ENCODE peak calls at places on chromosome 11, in five cellular contexts. Y is psoas muscle, Q is mammary epithelial cell, J is GM12865, B is A549. Z is an unnamed sample.

GRCh38 chr11:133833899-133834296 is 11.4 kb downstream of the SPATA19 start:
- DNase-seq in Y (no peak), Q (no peak), J (no peak), B (no peak), Z (peak)

GRCh38 chr11:116644948-116645305 is 127.9 kb downstream of the BUD13 start:
- DNase-seq in Y (no peak), Q (no peak), J (no peak), B (no peak), Z (peak)

GRCh38 chr11:44574620-44575287 is 9.3 kb downstream of the CD82 start:
- DNase-seq in Y (no peak), Q (peak), J (peak), B (no peak), Z (peak)

GRCh38 chr11:102144357-102145342 is 34.4 kb downstream of the YAP1 start:
- DNase-seq in Y (no peak), Q (no peak), J (no peak), B (no peak), Z (no peak)

GRCh38 chr11:12239396-12240298 is 129.3 kb downstream of the MICAL2 start:
- DNase-seq in Y (no peak), Q (no peak), J (no peak), B (no peak), Z (no peak)

GRCh38 chr11:28674432-28675076 is 566.4 kb downstream of the METTL15 start:
- DNase-seq in Y (no peak), Q (no peak), J (peak), B (peak), Z (no peak)

GRCh38 chr11:94731921-94732601 is 36.1 kb upstream of the AMOTL1 start:
- DNase-seq in Y (peak), Q (peak), J (no peak), B (peak), Z (no peak)

GRCh38 chr11:32088117-32088941 is 2.5 kb upstream of the RCN1 start:
- DNase-seq in Y (no peak), Q (peak), J (peak), B (no peak), Z (no peak)

GRCh38 chr11:292211-293121 is 3.5 kb downstream of the PGGHG start:
- DNase-seq in Y (peak), Q (no peak), J (no peak), B (no peak), Z (peak)

GRCh38 chr11:91869751-91870150 is 354.9 kb upstream of the FAT3 start:
- DNase-seq in Y (no peak), Q (no peak), J (no peak), B (no peak), Z (no peak)

GRCh38 chr11:72617080-72617744 is 57.0 kb downstream of the PDE2A start:
- DNase-seq in Y (peak), Q (no peak), J (no peak), B (no peak), Z (peak)

GRCh38 chr11:119983240-119983732 is 154.6 kb downstream of the TRIM29 start:
- DNase-seq in Y (no peak), Q (no peak), J (no peak), B (no peak), Z (peak)
- TF ChIP-seq CTCF in Y (no peak), Q (no peak), J (peak), B (no peak), Z (no peak)

GRCh38 chr11:74002832-74003231 is 6.1 kb downstream of the UCP3 start:
- DNase-seq in Y (no peak), Q (no peak), J (no peak), B (no peak), Z (no peak)

GRCh38 chr11:74000307-74000630 is 8.6 kb downstream of the UCP3 start:
- DNase-seq in Y (no peak), Q (no peak), J (no peak), B (no peak), Z (peak)

GRCh38 chr11:73999581-74000306 is 9.1 kb downstream of the UCP3 start:
- DNase-seq in Y (no peak), Q (no peak), J (peak), B (no peak), Z (peak)

GRCh38 chr11:74000770-74001169 is 8.1 kb downstream of the UCP3 start:
- DNase-seq in Y (no peak), Q (no peak), J (no peak), B (no peak), Z (no peak)

GRCh38 chr11:74001822-74002286 is 7.0 kb downstream of the UCP3 start:
- DNase-seq in Y (no peak), Q (no peak), J (no peak), B (no peak), Z (no peak)
- H3K4me3 ChIP-seq in Y (no peak), Q (no peak), J (no peak), B (no peak), Z (no peak)

GRCh38 chr11:119692547-119692834 is 36.5 kb downstream of the NECTIN1 start:
- DNase-seq in Y (no peak), Q (no peak), J (no peak), B (no peak), Z (peak)

GRCh38 chr11:119691701-119692546 is 37.1 kb downstream of the NECTIN1 start:
- DNase-seq in Y (no peak), Q (peak), J (no peak), B (no peak), Z (peak)

GRCh38 chr11:119689318-119689717 is 39.7 kb downstream of the NECTIN1 start:
- DNase-seq in Y (no peak), Q (no peak), J (no peak), B (no peak), Z (no peak)

GRCh38 chr11:119693253-119693815 is 35.7 kb downstream of the NECTIN1 start:
- DNase-seq in Y (no peak), Q (peak), J (no peak), B (no peak), Z (no peak)

GRCh38 chr11:119691020-119691666 is 37.9 kb downstream of the NECTIN1 start:
- DNase-seq in Y (no peak), Q (peak), J (peak), B (no peak), Z (no peak)
- TF ChIP-seq CTCF in Y (no peak), Q (peak), J (peak), B (no peak), Z (no peak)

GRCh38 chr11:65789230-65790103 is 2.6 kb downstream of the OVOL1 start:
- DNase-seq in Y (no peak), Q (no peak), J (no peak), B (no peak), Z (no peak)

GRCh38 chr11:65786786-65787636 is at the start of gene OVOL1:
- DNase-seq in Y (no peak), Q (peak), J (no peak), B (no peak), Z (no peak)

GRCh38 chr11:65786008-65786785 is 666 bp upstream of the OVOL1 start:
- DNase-seq in Y (no peak), Q (no peak), J (no peak), B (no peak), Z (no peak)

GRCh38 chr11:65788801-65789200 is 1.9 kb downstream of the OVOL1 start:
- DNase-seq in Y (no peak), Q (no peak), J (no peak), B (no peak), Z (no peak)

GRCh38 chr11:65787649-65788622 is 1.1 kb downstream of the OVOL1 start:
- DNase-seq in Y (no peak), Q (no peak), J (no peak), B (no peak), Z (no peak)
- H3K4me3 ChIP-seq in Y (peak), Q (peak), J (no peak), B (peak), Z (no peak)

DNA sequence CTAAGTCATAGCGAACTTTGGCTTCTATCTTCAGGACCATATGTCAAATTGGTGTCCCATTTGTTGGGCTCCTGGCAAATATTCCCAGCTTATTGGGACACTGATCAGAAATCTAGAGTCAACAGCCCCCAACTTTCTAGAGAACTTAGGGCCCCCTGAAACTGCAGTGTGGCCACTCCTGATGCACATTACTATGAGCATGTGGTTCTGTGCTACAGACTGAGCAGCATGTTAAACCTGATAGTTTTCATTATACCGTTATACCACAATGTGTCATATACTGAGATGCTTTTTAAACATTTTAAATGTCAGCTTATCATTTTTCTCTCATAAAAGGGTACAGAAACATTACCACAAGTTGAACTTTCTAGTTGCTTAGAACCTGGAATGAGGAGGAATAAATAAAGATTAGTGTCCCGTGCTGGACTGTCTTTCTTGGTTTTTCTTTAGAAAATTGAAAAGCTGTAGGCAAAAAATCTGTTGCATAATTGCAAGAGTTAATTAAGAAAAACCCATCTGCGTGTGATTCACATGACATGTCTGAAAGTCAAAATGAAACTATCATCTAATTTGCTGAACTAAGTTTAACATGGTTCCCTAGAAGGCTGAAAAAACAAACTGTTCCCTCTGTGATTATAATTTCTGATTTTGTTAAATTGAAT is 16.4 kb upstream of the CTSC start:
- DNase-seq in Y (no peak), Q (no peak), J (peak), B (no peak), Z (no peak)
- TF ChIP-seq CTCF in Y (no peak), Q (no peak), J (no peak), B (no peak), Z (no peak)

GRCh38 chr11:2735053-2735589 is 35.3 kb upstream of the KCNQ1OT1 start:
- DNase-seq in Y (no peak), Q (no peak), J (no peak), B (no peak), Z (no peak)
- H3K4me3 ChIP-seq in Y (no peak), Q (no peak), J (no peak), B (no peak), Z (no peak)

GRCh38 chr11:61555051-61555969 is 25.6 kb downstream of the SYT7 start:
- DNase-seq in Y (no peak), Q (no peak), J (no peak), B (no peak), Z (no peak)
- TF ChIP-seq CTCF in Y (no peak), Q (peak), J (no peak), B (no peak), Z (no peak)